ENCODE peak calls at places on chromosomes 4 and X, in seven cellular contexts. V is neural progenitor cell, B is stomach, T is testis, G is heart left ventricle, W is AG09309, D is tibial artery. O is an unnamed sample.

GRCh38 chrX:105698386-105698785 is 124.0 kb upstream of the NRK start:
- DNase-seq in T (no peak), V (no peak), G (no peak), W (no peak), D (no peak), B (no peak), O (no peak)

GRCh38 chrX:65811558-65812228 is 144.2 kb downstream of the MSN start:
- DNase-seq in V (no peak), B (no peak), G (no peak), D (no peak), T (no peak), W (no peak), O (no peak)

GRCh38 chr4:3777033-3777390 is 10.8 kb downstream of the ADRA2C start:
- DNase-seq in D (no peak), B (no peak), T (no peak), W (no peak), V (no peak), G (no peak), O (no peak)

GRCh38 chr4:100295792-100296191 is 105.5 kb upstream of the DDIT4L start:
- DNase-seq in B (no peak), W (no peak), T (no peak), G (no peak), V (no peak), D (no peak), O (no peak)

GRCh38 chr4:130080872-130081451 is 985.0 kb downstream of the C4orf33 start:
- DNase-seq in D (no peak), G (no peak), V (no peak), T (no peak), W (no peak), B (no peak), O (no peak)

GRCh38 chr4:182354867-182355266 is 111.7 kb downstream of the TENM3 start:
- DNase-seq in D (no peak), V (no peak), T (no peak), W (peak; percentile 54), B (no peak), G (no peak), O (no peak)

GRCh38 chrX:119734897-119735339 is 23.5 kb upstream of the SOWAHD start:
- DNase-seq in W (no peak), V (no peak), G (peak; percentile 45), T (peak; percentile 47), B (peak; percentile 49), D (peak; percentile 45), O (no peak)

GRCh38 chr4:135368826-135369225 is 1167.2 kb upstream of the PABPC4L start:
- DNase-seq in B (no peak), V (no peak), W (no peak), T (no peak), G (no peak), D (no peak), O (no peak)

GRCh38 chrX:103919336-103919682 is 43.1 kb upstream of the TMSB15B start:
- DNase-seq in B (no peak), W (no peak), V (no peak), G (no peak), T (no peak), D (no peak), O (no peak)

GRCh38 chr4:10587697-10588096 is 96.9 kb downstream of the CLNK start:
- DNase-seq in W (no peak), V (no peak), B (no peak), G (no peak), T (no peak), D (no peak), O (no peak)

GRCh38 chr4:6520978-6521377 is 48.6 kb upstream of the PPP2R2C start:
- DNase-seq in G (no peak), B (no peak), T (no peak), V (no peak), D (no peak), W (no peak), O (no peak)

GRCh38 chr4:103754844-103755243 is 35.1 kb upstream of the TACR3 start:
- DNase-seq in G (no peak), D (no peak), W (no peak), T (no peak), V (no peak), B (peak; percentile 36), O (peak; percentile 28)

DNA sequence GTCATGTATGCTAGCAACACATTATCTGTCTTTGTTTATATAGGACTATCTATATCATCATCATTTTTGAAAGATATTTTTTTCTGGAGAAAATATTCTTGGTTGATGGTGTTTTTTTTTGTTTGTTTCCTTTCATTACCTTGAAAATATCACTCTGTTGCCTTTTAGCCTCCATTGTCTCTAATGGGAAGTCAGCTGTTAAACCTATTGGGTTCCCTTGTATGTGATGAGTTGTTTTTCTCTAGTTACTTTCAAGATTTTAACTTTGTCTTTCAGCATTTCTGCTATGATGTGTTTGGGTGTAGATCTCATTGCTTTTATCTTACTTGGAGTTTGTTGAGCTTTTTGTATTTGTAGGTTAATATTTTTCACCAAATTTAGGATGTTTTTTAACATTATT is 124.4 kb downstream of the EDA start:
- DNase-seq in B (no peak), V (no peak), G (no peak), W (no peak), T (no peak), D (no peak), O (no peak)
- H3K4me3 ChIP-seq in B (no peak overlapping the region), V (no peak overlapping the region), G (no peak overlapping the region), W (no peak overlapping the region), T (no peak overlapping the region), D (no peak overlapping the region), O (no peak overlapping the region)

GRCh38 chrX:2351999-2352995 is 148.5 kb downstream of the DHRSX start:
- DNase-seq in T (no peak), V (no peak), B (no peak), W (peak; percentile 88), G (no peak), D (no peak), O (peak; percentile 67)
- TF ChIP-seq CTCF in T (no peak), V (no peak), B (no peak), W (no peak), G (no peak), D (no peak), O (no peak)

GRCh38 chr4:142817442-142817841 is 28.7 kb downstream of the INPP4B start:
- DNase-seq in D (peak; percentile 48), W (peak; percentile 95), V (peak; percentile 21), G (peak; percentile 20), T (no peak), B (no peak), O (peak; percentile 86)
- H3K4me3 ChIP-seq in D (peak overlapping the region; percentile 13), W (no peak overlapping the region), V (no peak overlapping the region), G (peak overlapping the region; percentile 10), T (no peak overlapping the region), B (no peak overlapping the region), O (no peak overlapping the region)

GRCh38 chrX:11040976-11041375 is 70.2 kb upstream of the HCCS start:
- DNase-seq in G (no peak), B (no peak), T (no peak), V (no peak), W (no peak), D (no peak), O (no peak)

GRCh38 chrX:11040405-11040804 is 70.7 kb upstream of the HCCS start:
- DNase-seq in G (no peak), B (no peak), V (no peak), T (no peak), D (no peak), W (no peak), O (no peak)
- TF ChIP-seq CTCF in G (no peak), B (no peak), V (peak; percentile 4), T (no peak), D (no peak), W (peak; percentile 13), O (no peak)

GRCh38 chr4:85777908-85778808 is 303.2 kb downstream of the ARHGAP24 start:
- DNase-seq in B (no peak), D (no peak), V (no peak), W (no peak), G (no peak), T (no peak), O (no peak)
- H3K4me3 ChIP-seq in B (no peak overlapping the region), D (peak overlapping the region; percentile 53), V (no peak overlapping the region), W (peak overlapping the region; percentile 38), G (peak overlapping the region; percentile 55), T (no peak overlapping the region), O (peak overlapping the region; percentile 31)

DNA sequence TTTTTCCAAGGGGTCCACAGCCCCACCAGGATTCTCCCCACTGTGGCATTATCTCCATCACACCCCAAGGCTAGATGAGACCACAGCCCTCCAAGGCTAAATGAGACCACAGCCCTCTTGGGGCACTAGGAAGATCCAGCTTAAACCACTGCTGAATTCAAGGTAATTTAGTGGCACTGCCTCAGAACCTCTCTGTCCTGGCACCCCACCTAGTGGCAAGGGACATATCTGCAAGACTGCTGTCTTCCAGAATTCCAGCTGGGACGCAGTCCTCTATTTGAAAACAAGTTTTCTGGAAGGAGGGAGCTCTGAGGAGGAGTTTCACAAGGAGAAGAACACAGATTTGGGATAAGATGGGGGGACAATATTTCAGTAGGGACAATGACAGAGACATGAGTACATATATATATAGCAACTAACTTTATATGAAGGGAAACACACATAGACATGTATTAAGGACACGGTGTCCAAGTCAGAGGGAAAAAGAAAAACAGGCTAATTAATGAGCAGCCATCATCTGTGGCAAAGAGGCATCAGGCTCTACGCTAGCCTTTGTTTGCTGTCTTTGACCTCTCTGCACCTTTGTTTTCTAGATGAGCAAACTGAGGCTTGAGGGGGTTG is 9.3 kb downstream of the CETN2 start:
- DNase-seq in G (no peak), B (peak; percentile 52), T (peak; percentile 36), D (no peak), W (no peak), V (peak; percentile 72), O (no peak)
- TF ChIP-seq CTCF in G (peak; percentile 32), B (no peak), T (peak; percentile 32), D (no peak), W (peak; percentile 61), V (peak; percentile 70), O (peak; percentile 58)

GRCh38 chrX:41332005-41332404 is 2.0 kb upstream of the DDX3X start:
- DNase-seq in V (no peak), G (no peak), B (no peak), T (no peak), W (no peak), D (no peak), O (no peak)
- H3K4me3 ChIP-seq in V (peak overlapping the region; percentile 84), G (peak overlapping the region; percentile 99), B (peak overlapping the region; percentile 74), T (no peak overlapping the region), W (no peak overlapping the region), D (peak overlapping the region; percentile 18), O (peak overlapping the region; percentile 30)

O was measured in kidney epithelial cell.